ENCODE peak calls at places on chromosomes 4 and X, in seven cellular contexts. S, Q, B, M, L, O and W are unnamed samples.

GRCh38 chrX:10254746-10255145 is 98.0 kb downstream of the CLCN4 start:
- DNase-seq in S (peak; percentile 25), Q (no peak), B (no peak), M (no peak), L (no peak), O (peak; percentile 9), W (peak; percentile 60)

GRCh38 chr4:95857761-95858160 is 17.9 kb downstream of the PDHA2 start:
- DNase-seq in S (peak; percentile 25), Q (no peak), B (no peak), M (peak; percentile 7), L (no peak), O (no peak), W (no peak)

GRCh38 chr4:124712417-124713212 is at the start of gene ANKRD50:
- DNase-seq in S (peak; percentile 97), Q (peak; percentile 85), B (peak; percentile 82), M (peak; percentile 92), L (peak; percentile 44), O (peak; percentile 92), W (peak; percentile 86)

GRCh38 chrX:9033586-9033985 is 341 bp downstream of the FAM9B start:
- DNase-seq in S (no peak), Q (no peak), B (no peak), M (no peak), L (no peak), O (no peak), W (no peak)

GRCh38 chr4:48116582-48116981 is 17.5 kb downstream of the TXK start:
- DNase-seq in S (no peak), Q (no peak), B (no peak), M (no peak), L (no peak), O (no peak), W (no peak)

GRCh38 chrX:32572644-32573043 is 638.7 kb downstream of the DMD start:
- DNase-seq in S (no peak), Q (no peak), B (no peak), M (no peak), L (no peak), O (no peak), W (no peak)

GRCh38 chr4:115454228-115454627 is 340.8 kb upstream of the NDST4 start:
- DNase-seq in S (no peak), Q (no peak), B (no peak), M (no peak), L (no peak), O (no peak), W (no peak)

GRCh38 chr4:569958-570667 is 6.0 kb downstream of the TMEM271 start:
- DNase-seq in S (no peak), Q (no peak), B (no peak), M (no peak), L (no peak), O (no peak), W (no peak)

GRCh38 chr4:37243061-37243460 is 1.5 kb upstream of the NWD2 start:
- DNase-seq in S (no peak), Q (no peak), B (no peak), M (no peak), L (no peak), O (no peak), W (no peak)

GRCh38 chrX:134599173-134599914 is 58.9 kb downstream of the PLAC1 start:
- DNase-seq in S (peak; percentile 81), Q (no peak), B (no peak), M (no peak), L (no peak), O (no peak), W (no peak)

GRCh38 chrX:154734101-154734781 is 16.6 kb downstream of the GAB3 start:
- DNase-seq in S (peak; percentile 67), Q (no peak), B (no peak), M (no peak), L (no peak), O (no peak), W (peak; percentile 55)

GRCh38 chrX:40152706-40153334 is 55.1 kb upstream of the BCOR start:
- DNase-seq in S (peak; percentile 58), Q (peak; percentile 27), B (peak; percentile 66), M (no peak), L (no peak), O (peak; percentile 60), W (no peak)

GRCh38 chr4:3526456-3526855 is 5.8 kb downstream of the LRPAP1 start:
- DNase-seq in S (no peak), Q (no peak), B (no peak), M (no peak), L (no peak), O (no peak), W (no peak)

GRCh38 chr4:27148211-27148895 is 287.7 kb downstream of the STIM2 start:
- DNase-seq in S (no peak), Q (no peak), B (no peak), M (no peak), L (no peak), O (no peak), W (peak; percentile 65)

GRCh38 chrX:17882680-17883079 is 21.6 kb upstream of the RAI2 start:
- DNase-seq in S (no peak), Q (no peak), B (no peak), M (no peak), L (no peak), O (no peak), W (no peak)